ENCODE peak calls at places on chromosomes 2 and 18, in five cellular contexts. W is psoas muscle, C is glutamatergic neuron, E is AG20443, H is heart left ventricle. U is an unnamed sample.

GRCh38 chr2:134869941-134870736 is 31.7 kb downstream of the ACMSD start:
- DNase-seq in W (no peak), C (peak; percentile 61), E (no peak), H (peak; percentile 68), U (no peak)

GRCh38 chr2:239540174-239540573 is 139.4 kb upstream of the HDAC4 start:
- DNase-seq in W (peak; percentile 85), C (peak; percentile 2), E (no peak), H (no peak), U (no peak)

GRCh38 chr2:119940856-119941255 is 72.0 kb upstream of the EPB41L5 start:
- DNase-seq in W (no peak), C (no peak), E (no peak), H (no peak), U (no peak)

GRCh38 chr2:26740890-26741302 is 23.2 kb upstream of the SLC35F6 start:
- DNase-seq in W (no peak), C (peak; percentile 75), E (no peak), H (no peak), U (no peak)

GRCh38 chr2:70088508-70089219 is 1.4 kb downstream of the PCBP1 start:
- DNase-seq in W (no peak), C (no peak), E (no peak), H (no peak), U (no peak)

GRCh38 chr2:171225302-171225980 is 64.7 kb upstream of the TLK1 start:
- DNase-seq in W (no peak), C (no peak), E (peak; percentile 44), H (no peak), U (no peak)

GRCh38 chr2:1756456-1756855 is 12.1 kb upstream of the PXDN start:
- DNase-seq in W (no peak), C (no peak), E (no peak), H (no peak), U (no peak)

GRCh38 chr18:11800947-11801346 is 50.3 kb upstream of the CHMP1B start:
- DNase-seq in W (no peak), C (no peak), E (no peak), H (no peak), U (no peak)

GRCh38 chr2:71995067-71995665 is 152.5 kb downstream of the CYP26B1 start:
- DNase-seq in W (no peak), C (no peak), E (peak; percentile 50), H (no peak), U (no peak)

GRCh38 chr18:62663731-62664336 is 51.5 kb upstream of the PHLPP1 start:
- DNase-seq in W (no peak), C (no peak), E (peak; percentile 51), H (no peak), U (no peak)

GRCh38 chr18:26549486-26550435 is 1.4 kb upstream of the KCTD1 start:
- DNase-seq in W (peak; percentile 69), C (peak; percentile 46), E (peak; percentile 70), H (peak; percentile 78), U (peak; percentile 37)

GRCh38 chr2:67974564-67975430 is 88.0 kb downstream of the C1D start:
- DNase-seq in W (no peak), C (no peak), E (peak; percentile 22), H (no peak), U (no peak)

GRCh38 chr2:75515584-75516368 is 45.0 kb downstream of the EVA1A start:
- DNase-seq in W (no peak), C (no peak), E (no peak), H (no peak), U (no peak)

GRCh38 chr2:38462121-38462634 is 85.1 kb upstream of the ATL2 start:
- DNase-seq in W (no peak), C (no peak), E (peak; percentile 90), H (no peak), U (no peak)

GRCh38 chr2:182509-183122 is 81.2 kb downstream of the SH3YL1 start:
- DNase-seq in W (no peak), C (no peak), E (no peak), H (no peak), U (no peak)

GRCh38 chr2:226136739-226137138 is 662.9 kb downstream of the IRS1 start:
- DNase-seq in W (peak; percentile 53), C (no peak), E (no peak), H (no peak), U (no peak)

GRCh38 chr2:37421686-37422085 is 77.3 kb downstream of the QPCT start:
- DNase-seq in W (no peak), C (no peak), E (peak; percentile 45), H (no peak), U (no peak)

GRCh38 chr18:13808294-13809024 is 15.5 kb upstream of the MC5R start:
- DNase-seq in W (no peak), C (no peak), E (no peak), H (no peak), U (no peak)

GRCh38 chr2:47321006-47321405 is 82.0 kb upstream of the MSH2 start:
- DNase-seq in W (no peak), C (no peak), E (no peak), H (no peak), U (no peak)

GRCh38 chr18:79884296-79884962 is 67.0 kb downstream of the SLC66A2 start:
- DNase-seq in W (no peak), C (no peak), E (peak; percentile 3), H (no peak), U (no peak)

GRCh38 chr2:39805936-39806608 is 27.0 kb upstream of the THUMPD2 start:
- DNase-seq in W (no peak), C (no peak), E (no peak), H (no peak), U (no peak)

GRCh38 chr2:67566292-67566691 is 169.2 kb downstream of the ETAA1 start:
- DNase-seq in W (no peak), C (no peak), E (no peak), H (no peak), U (no peak)

GRCh38 chr18:62334110-62334509 is 9.0 kb downstream of the TNFRSF11A start:
- DNase-seq in W (no peak), C (no peak), E (peak; percentile 47), H (no peak), U (no peak)

GRCh38 chr2:238142382-238143205 is 4.1 kb downstream of the KLHL30 start:
- DNase-seq in W (no peak), C (no peak), E (no peak), H (no peak), U (no peak)

GRCh38 chr2:66434679-66435548 is at the start of gene MEIS1:
- DNase-seq in W (peak; percentile 94), C (peak; percentile 85), E (peak; percentile 90), H (peak; percentile 91), U (peak; percentile 70)

GRCh38 chr2:57673983-57674382 is 372.6 kb upstream of the VRK2 start:
- DNase-seq in W (no peak), C (no peak), E (no peak), H (no peak), U (no peak)

GRCh38 chr2:231355802-231356473 is 39.6 kb upstream of the B3GNT7 start:
- DNase-seq in W (peak; percentile 49), C (no peak), E (no peak), H (no peak), U (no peak)

GRCh38 chr2:38446418-38446817 is 69.3 kb upstream of the ATL2 start:
- DNase-seq in W (no peak), C (no peak), E (peak; percentile 36), H (no peak), U (no peak)

GRCh38 chr2:84649058-84649457 is 132.8 kb downstream of the DNAH6 start:
- DNase-seq in W (no peak), C (no peak), E (no peak), H (no peak), U (no peak)

GRCh38 chr18:3217930-3218647 is 1.7 kb downstream of the MYOM1 start:
- DNase-seq in W (no peak), C (no peak), E (peak; percentile 29), H (no peak), U (no peak)

GRCh38 chr18:35171315-35171987 is 69.4 kb upstream of the ZNF397 start:
- DNase-seq in W (no peak), C (no peak), E (peak; percentile 11), H (no peak), U (no peak)

GRCh38 chr2:233816334-233816733 is 38.0 kb downstream of the HJURP start:
- DNase-seq in W (no peak), C (no peak), E (no peak), H (no peak), U (no peak)

U was measured in NCI-H748 treated with DMSO at 0.1 percent for 48 hours.